ENCODE peak calls at places on chromosomes 11 and 22, in eight cellular contexts. One of them, this sample, is unnamed.
A peak's percentile ranks its signal among the peaks of the same experiment; 100 is the strongest.

GRCh38 chr11:13963169-13963948 is 836 bp downstream of the SPON1 start:
- DNase-seq in K562: no peak
- DNase-seq in mesendoderm: peak; percentile 63
- DNase-seq in BE2C: no peak
- DNase-seq in heart right ventricle: no peak
- DNase-seq in left ventricle myocardium inferior: peak; percentile 22
- DNase-seq in upper lobe of right lung: no peak
- DNase-seq in esophagus muscularis mucosa: no peak
- DNase-seq in this sample: peak; percentile 58

GRCh38 chr11:126474220-126474619 is 118.7 kb downstream of the ST3GAL4 start:
- DNase-seq in upper lobe of right lung: no peak
- DNase-seq in esophagus muscularis mucosa: no peak
- DNase-seq in K562: no peak
- DNase-seq in mesendoderm: no peak
- DNase-seq in left ventricle myocardium inferior: peak; percentile 36
- DNase-seq in BE2C: no peak
- DNase-seq in heart right ventricle: no peak
- DNase-seq in this sample: no peak

GRCh38 chr11:104432526-104432925 is 268.6 kb upstream of the PDGFD start:
- DNase-seq in K562: no peak
- DNase-seq in heart right ventricle: no peak
- DNase-seq in left ventricle myocardium inferior: no peak
- DNase-seq in mesendoderm: peak; percentile 51
- DNase-seq in upper lobe of right lung: no peak
- DNase-seq in esophagus muscularis mucosa: no peak
- DNase-seq in BE2C: no peak
- DNase-seq in this sample: peak; percentile 10

GRCh38 chr11:62545437-62546243 is 966 bp downstream of the AHNAK start:
- DNase-seq in esophagus muscularis mucosa: peak; percentile 97
- DNase-seq in K562: peak; percentile 88
- DNase-seq in left ventricle myocardium inferior: peak; percentile 95
- DNase-seq in upper lobe of right lung: peak; percentile 95
- DNase-seq in mesendoderm: peak; percentile 97
- DNase-seq in heart right ventricle: peak; percentile 96
- DNase-seq in BE2C: peak; percentile 70
- DNase-seq in this sample: peak; percentile 83

GRCh38 chr11:14882196-14882595 is 9.8 kb downstream of the CYP2R1 start:
- DNase-seq in BE2C: no peak
- DNase-seq in mesendoderm: no peak
- DNase-seq in K562: no peak
- DNase-seq in heart right ventricle: no peak
- DNase-seq in left ventricle myocardium inferior: no peak
- DNase-seq in upper lobe of right lung: no peak
- DNase-seq in esophagus muscularis mucosa: no peak
- DNase-seq in this sample: no peak

GRCh38 chr11:123381817-123382554 is 48.1 kb upstream of the GRAMD1B start:
- DNase-seq in K562: no peak
- DNase-seq in BE2C: no peak
- DNase-seq in heart right ventricle: no peak
- DNase-seq in left ventricle myocardium inferior: no peak
- DNase-seq in esophagus muscularis mucosa: peak; percentile 72
- DNase-seq in upper lobe of right lung: no peak
- DNase-seq in mesendoderm: no peak
- DNase-seq in this sample: no peak

GRCh38 chr11:73230276-73230875 is 12.3 kb downstream of the P2RY2 start:
- DNase-seq in esophagus muscularis mucosa: no peak
- DNase-seq in heart right ventricle: no peak
- DNase-seq in K562: no peak
- DNase-seq in left ventricle myocardium inferior: no peak
- DNase-seq in BE2C: no peak
- DNase-seq in upper lobe of right lung: peak; percentile 27
- DNase-seq in mesendoderm: no peak
- DNase-seq in this sample: no peak

GRCh38 chr11:26583550-26583949 is 11.5 kb upstream of the MUC15 start:
- DNase-seq in upper lobe of right lung: no peak
- DNase-seq in mesendoderm: no peak
- DNase-seq in esophagus muscularis mucosa: no peak
- DNase-seq in heart right ventricle: no peak
- DNase-seq in left ventricle myocardium inferior: no peak
- DNase-seq in K562: no peak
- DNase-seq in BE2C: no peak
- DNase-seq in this sample: no peak

GRCh38 chr22:39396797-39397195 is 2.8 kb upstream of the TAB1 start:
- DNase-seq in mesendoderm: no peak
- DNase-seq in K562: no peak
- DNase-seq in esophagus muscularis mucosa: no peak
- DNase-seq in BE2C: no peak
- DNase-seq in left ventricle myocardium inferior: no peak
- DNase-seq in heart right ventricle: no peak
- DNase-seq in upper lobe of right lung: no peak
- DNase-seq in this sample: no peak

GRCh38 chr22:28801845-28802594 is 1.7 kb upstream of the XBP1 start:
- DNase-seq in upper lobe of right lung: no peak
- DNase-seq in left ventricle myocardium inferior: no peak
- DNase-seq in esophagus muscularis mucosa: no peak
- DNase-seq in heart right ventricle: peak; percentile 13
- DNase-seq in BE2C: no peak
- DNase-seq in mesendoderm: no peak
- DNase-seq in K562: peak; percentile 53
- DNase-seq in this sample: peak; percentile 22

GRCh38 chr11:62492586-62492985 is 54.0 kb downstream of the AHNAK start:
- DNase-seq in BE2C: no peak
- DNase-seq in upper lobe of right lung: no peak
- DNase-seq in K562: no peak
- DNase-seq in esophagus muscularis mucosa: no peak
- DNase-seq in mesendoderm: no peak
- DNase-seq in left ventricle myocardium inferior: no peak
- DNase-seq in heart right ventricle: no peak
- DNase-seq in this sample: no peak

GRCh38 chr11:88179966-88180629 is 4.9 kb upstream of the RAB38 start:
- DNase-seq in esophagus muscularis mucosa: no peak
- DNase-seq in mesendoderm: no peak
- DNase-seq in heart right ventricle: no peak
- DNase-seq in K562: no peak
- DNase-seq in upper lobe of right lung: no peak
- DNase-seq in left ventricle myocardium inferior: no peak
- DNase-seq in BE2C: no peak
- DNase-seq in this sample: no peak

GRCh38 chr22:22916952-22917290 is 29.3 kb downstream of the IGLL5 start:
- DNase-seq in left ventricle myocardium inferior: no peak
- DNase-seq in BE2C: no peak
- DNase-seq in mesendoderm: no peak
- DNase-seq in esophagus muscularis mucosa: no peak
- DNase-seq in upper lobe of right lung: no peak
- DNase-seq in K562: peak; percentile 53
- DNase-seq in heart right ventricle: no peak
- DNase-seq in this sample: no peak

GRCh38 chr22:22914726-22915669 is 27.4 kb downstream of the IGLL5 start:
- DNase-seq in mesendoderm: no peak
- DNase-seq in left ventricle myocardium inferior: no peak
- DNase-seq in heart right ventricle: no peak
- DNase-seq in K562: peak; percentile 58
- DNase-seq in BE2C: no peak
- DNase-seq in upper lobe of right lung: no peak
- DNase-seq in esophagus muscularis mucosa: no peak
- DNase-seq in this sample: no peak

GRCh38 chr22:22915670-22916035 is 28.0 kb downstream of the IGLL5 start:
- DNase-seq in upper lobe of right lung: no peak
- DNase-seq in mesendoderm: no peak
- DNase-seq in BE2C: no peak
- DNase-seq in heart right ventricle: no peak
- DNase-seq in K562: no peak
- DNase-seq in left ventricle myocardium inferior: no peak
- DNase-seq in esophagus muscularis mucosa: no peak
- DNase-seq in this sample: no peak

GRCh38 chr22:22917377-22917776 is 29.8 kb downstream of the IGLL5 start:
- DNase-seq in upper lobe of right lung: no peak
- DNase-seq in esophagus muscularis mucosa: no peak
- DNase-seq in heart right ventricle: no peak
- DNase-seq in BE2C: no peak
- DNase-seq in mesendoderm: no peak
- DNase-seq in left ventricle myocardium inferior: no peak
- DNase-seq in K562: peak; percentile 54
- DNase-seq in this sample: no peak

GRCh38 chr22:22916215-22916951 is 28.8 kb downstream of the IGLL5 start:
- DNase-seq in BE2C: no peak
- DNase-seq in K562: peak; percentile 60
- DNase-seq in heart right ventricle: no peak
- DNase-seq in left ventricle myocardium inferior: no peak
- DNase-seq in mesendoderm: no peak
- DNase-seq in upper lobe of right lung: no peak
- DNase-seq in esophagus muscularis mucosa: no peak
- DNase-seq in this sample: no peak
- H3K4me1 ChIP-seq in BE2C: no peaks in the 10 kb centered on the region
- H3K4me1 ChIP-seq in K562: no peaks in the 10 kb centered on the region
- H3K4me1 ChIP-seq in heart right ventricle: no peaks in the 10 kb centered on the region
- H3K4me1 ChIP-seq in left ventricle myocardium inferior: no peaks in the 10 kb centered on the region
- H3K4me1 ChIP-seq in mesendoderm: no peaks in the 10 kb centered on the region
- H3K4me1 ChIP-seq in upper lobe of right lung: no peaks in the 10 kb centered on the region
- H3K4me1 ChIP-seq in esophagus muscularis mucosa: no peaks in the 10 kb centered on the region
- H3K4me1 ChIP-seq in this sample: no peaks in the 10 kb centered on the region

DNA sequence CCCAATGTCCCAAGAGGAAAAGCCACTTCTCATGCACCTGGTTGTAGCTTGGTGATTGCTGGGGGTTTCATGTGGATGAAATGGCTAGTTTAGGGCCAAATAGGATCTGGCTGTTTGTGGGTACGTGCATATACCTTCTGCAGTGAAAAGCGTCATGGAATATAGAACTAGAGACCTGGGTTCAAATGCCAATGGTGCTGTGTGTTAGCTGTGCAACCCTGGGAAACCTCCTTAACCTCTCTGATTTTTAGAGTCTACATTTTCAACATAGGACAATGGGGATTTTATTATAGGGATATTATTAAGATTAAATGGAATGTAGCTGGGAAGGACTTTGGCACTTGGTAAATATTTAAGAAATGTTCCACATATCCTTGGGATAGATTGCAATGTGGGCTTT is 112.5 kb upstream of the E2F8 start:
- DNase-seq in heart right ventricle: no peak
- DNase-seq in BE2C: no peak
- DNase-seq in mesendoderm: no peak
- DNase-seq in K562: no peak
- DNase-seq in upper lobe of right lung: no peak
- DNase-seq in left ventricle myocardium inferior: no peak
- DNase-seq in esophagus muscularis mucosa: no peak
- DNase-seq in this sample: no peak
- H3K4me1 ChIP-seq in heart right ventricle: peaks cover 19% of the 10 kb centered on the region
- H3K4me1 ChIP-seq in BE2C: no peaks in the 10 kb centered on the region
- H3K4me1 ChIP-seq in mesendoderm: no peaks in the 10 kb centered on the region
- H3K4me1 ChIP-seq in K562: no peaks in the 10 kb centered on the region
- H3K4me1 ChIP-seq in upper lobe of right lung: peaks cover 3% of the 10 kb centered on the region
- H3K4me1 ChIP-seq in left ventricle myocardium inferior: peaks cover 10% of the 10 kb centered on the region
- H3K4me1 ChIP-seq in esophagus muscularis mucosa: no peaks in the 10 kb centered on the region
- H3K4me1 ChIP-seq in this sample: peaks cover 6% of the 10 kb centered on the region

GRCh38 chr11:91981995-91982394 is 242.6 kb upstream of the FAT3 start:
- DNase-seq in left ventricle myocardium inferior: no peak
- DNase-seq in BE2C: no peak
- DNase-seq in heart right ventricle: peak; percentile 19
- DNase-seq in K562: no peak
- DNase-seq in esophagus muscularis mucosa: no peak
- DNase-seq in upper lobe of right lung: no peak
- DNase-seq in mesendoderm: no peak
- DNase-seq in this sample: no peak

GRCh38 chr11:91984033-91984568 is 240.5 kb upstream of the FAT3 start:
- DNase-seq in K562: no peak
- DNase-seq in BE2C: no peak
- DNase-seq in upper lobe of right lung: no peak
- DNase-seq in left ventricle myocardium inferior: no peak
- DNase-seq in heart right ventricle: no peak
- DNase-seq in mesendoderm: no peak
- DNase-seq in esophagus muscularis mucosa: no peak
- DNase-seq in this sample: no peak

GRCh38 chr11:91986218-91986617 is 238.4 kb upstream of the FAT3 start:
- DNase-seq in left ventricle myocardium inferior: no peak
- DNase-seq in esophagus muscularis mucosa: no peak
- DNase-seq in BE2C: no peak
- DNase-seq in heart right ventricle: no peak
- DNase-seq in upper lobe of right lung: no peak
- DNase-seq in mesendoderm: no peak
- DNase-seq in K562: no peak
- DNase-seq in this sample: peak; percentile 13
- H3K4me1 ChIP-seq in left ventricle myocardium inferior: peaks cover 7% of the 10 kb centered on the region
- H3K4me1 ChIP-seq in esophagus muscularis mucosa: peaks cover 17% of the 10 kb centered on the region
- H3K4me1 ChIP-seq in BE2C: no peaks in the 10 kb centered on the region
- H3K4me1 ChIP-seq in heart right ventricle: no peaks in the 10 kb centered on the region
- H3K4me1 ChIP-seq in upper lobe of right lung: no peaks in the 10 kb centered on the region
- H3K4me1 ChIP-seq in mesendoderm: no peaks in the 10 kb centered on the region
- H3K4me1 ChIP-seq in K562: no peaks in the 10 kb centered on the region
- H3K4me1 ChIP-seq in this sample: peaks cover 4% of the 10 kb centered on the region

GRCh38 chr22:49786976-49787843 is 40.5 kb downstream of the BRD1 start:
- DNase-seq in BE2C: no peak
- DNase-seq in heart right ventricle: no peak
- DNase-seq in mesendoderm: no peak
- DNase-seq in left ventricle myocardium inferior: peak; percentile 16
- DNase-seq in esophagus muscularis mucosa: no peak
- DNase-seq in K562: no peak
- DNase-seq in upper lobe of right lung: no peak
- DNase-seq in this sample: no peak

GRCh38 chr22:49785841-49786451 is 41.7 kb downstream of the BRD1 start:
- DNase-seq in left ventricle myocardium inferior: peak; percentile 13
- DNase-seq in mesendoderm: no peak
- DNase-seq in BE2C: no peak
- DNase-seq in esophagus muscularis mucosa: no peak
- DNase-seq in heart right ventricle: no peak
- DNase-seq in K562: peak; percentile 42
- DNase-seq in upper lobe of right lung: no peak
- DNase-seq in this sample: no peak

GRCh38 chr22:49789289-49790141 is 38.2 kb downstream of the BRD1 start:
- DNase-seq in left ventricle myocardium inferior: peak; percentile 65
- DNase-seq in heart right ventricle: no peak
- DNase-seq in esophagus muscularis mucosa: no peak
- DNase-seq in K562: no peak
- DNase-seq in upper lobe of right lung: no peak
- DNase-seq in BE2C: no peak
- DNase-seq in mesendoderm: peak; percentile 12
- DNase-seq in this sample: no peak

GRCh38 chr22:49788492-49788891 is 39.2 kb downstream of the BRD1 start:
- DNase-seq in mesendoderm: no peak
- DNase-seq in K562: no peak
- DNase-seq in BE2C: no peak
- DNase-seq in esophagus muscularis mucosa: no peak
- DNase-seq in upper lobe of right lung: no peak
- DNase-seq in left ventricle myocardium inferior: peak; percentile 79
- DNase-seq in heart right ventricle: peak; percentile 76
- DNase-seq in this sample: no peak

GRCh38 chr22:49787861-49788260 is 39.8 kb downstream of the BRD1 start:
- DNase-seq in left ventricle myocardium inferior: no peak
- DNase-seq in K562: no peak
- DNase-seq in upper lobe of right lung: no peak
- DNase-seq in heart right ventricle: no peak
- DNase-seq in BE2C: no peak
- DNase-seq in mesendoderm: no peak
- DNase-seq in esophagus muscularis mucosa: no peak
- DNase-seq in this sample: no peak
- H3K4me1 ChIP-seq in left ventricle myocardium inferior: peaks cover 80% of the 10 kb centered on the region
- H3K4me1 ChIP-seq in K562: peaks cover 45% of the 10 kb centered on the region
- H3K4me1 ChIP-seq in upper lobe of right lung: peaks cover 38% of the 10 kb centered on the region
- H3K4me1 ChIP-seq in heart right ventricle: peaks cover 64% of the 10 kb centered on the region
- H3K4me1 ChIP-seq in BE2C: no peaks in the 10 kb centered on the region
- H3K4me1 ChIP-seq in mesendoderm: no peaks in the 10 kb centered on the region
- H3K4me1 ChIP-seq in esophagus muscularis mucosa: peaks cover 90% of the 10 kb centered on the region
- H3K4me1 ChIP-seq in this sample: no peaks in the 10 kb centered on the region

GRCh38 chr11:10660323-10660722 is 33.2 kb downstream of the IRAG1 start:
- DNase-seq in BE2C: no peak
- DNase-seq in heart right ventricle: no peak
- DNase-seq in upper lobe of right lung: no peak
- DNase-seq in mesendoderm: no peak
- DNase-seq in K562: no peak
- DNase-seq in left ventricle myocardium inferior: no peak
- DNase-seq in esophagus muscularis mucosa: no peak
- DNase-seq in this sample: no peak
- H3K4me1 ChIP-seq in BE2C: peaks cover 3% of the 10 kb centered on the region
- H3K4me1 ChIP-seq in heart right ventricle: peaks cover 79% of the 10 kb centered on the region
- H3K4me1 ChIP-seq in upper lobe of right lung: peaks cover 59% of the 10 kb centered on the region
- H3K4me1 ChIP-seq in mesendoderm: no peaks in the 10 kb centered on the region
- H3K4me1 ChIP-seq in K562: peaks cover 33% of the 10 kb centered on the region
- H3K4me1 ChIP-seq in left ventricle myocardium inferior: peaks cover 77% of the 10 kb centered on the region
- H3K4me1 ChIP-seq in esophagus muscularis mucosa: peaks cover 98% of the 10 kb centered on the region
- H3K4me1 ChIP-seq in this sample: no peaks in the 10 kb centered on the region

This sample was measured in GM23338.